ENCODE peak calls at places on chromosomes 13 and 19, in six cellular contexts. F is thoracic aorta; O is effector CD8-positive, alpha-beta T cell; J is NCI-H1694 treated with DMSO at 0.1 percent for 48 hours; A is cardiac fibroblast; D is GM23248. C is an unnamed sample.
A peak's percentile ranks its signal among the peaks of the same experiment; 100 is the strongest.

GRCh38 chr13:94412870-94413269 is 66.6 kb downstream of the DCT start:
- DNase-seq in O (no peak), A (no peak), D (no peak), F (no peak), J (no peak), C (no peak)

GRCh38 chr19:14114854-14115253 is 2.7 kb downstream of the PRKACA start:
- DNase-seq in A (peak; percentile 51), O (peak; percentile 11), D (peak; percentile 56), J (no peak), F (no peak), C (no peak)

GRCh38 chr13:21576424-21576823 is 27.5 kb downstream of the MICU2 start:
- DNase-seq in J (no peak), A (peak; percentile 18), D (peak; percentile 7), O (no peak), F (no peak), C (peak; percentile 91)

GRCh38 chr13:20142019-20142926 is 18.6 kb downstream of the GJA3 start:
- DNase-seq in A (no peak), F (no peak), D (no peak), J (no peak), O (no peak), C (no peak)

GRCh38 chr13:46668302-46668720 is 115.3 kb downstream of the LRCH1 start:
- DNase-seq in A (peak; percentile 93), J (no peak), O (no peak), D (peak; percentile 91), F (no peak), C (peak; percentile 84)

GRCh38 chr13:107373551-107373950 is 805.6 kb upstream of the ARGLU1 start:
- DNase-seq in A (peak; percentile 51), F (no peak), J (peak; percentile 72), O (no peak), D (peak; percentile 92), C (no peak)

GRCh38 chr13:42405665-42406390 is 133.9 kb downstream of the AKAP11 start:
- DNase-seq in F (no peak), J (no peak), D (peak; percentile 44), O (no peak), A (peak; percentile 86), C (peak; percentile 6)

GRCh38 chr13:79196366-79196765 is 209.7 kb downstream of the RBM26 start:
- DNase-seq in J (no peak), A (no peak), O (no peak), D (no peak), F (no peak), C (no peak)

GRCh38 chr13:34462843-34463242 is 479.2 kb upstream of the NBEA start:
- DNase-seq in F (no peak), J (no peak), O (no peak), D (peak; percentile 82), A (peak; percentile 63), C (peak; percentile 83)

GRCh38 chr13:65530688-65531087 is 1699.4 kb downstream of the PCDH9 start:
- DNase-seq in F (no peak), D (no peak), J (no peak), O (no peak), A (no peak), C (peak; percentile 1)

GRCh38 chr19:18203408-18203862 is 407 bp downstream of the RAB3A start:
- DNase-seq in D (peak; percentile 55), O (peak; percentile 56), F (no peak), A (no peak), J (no peak), C (no peak)

GRCh38 chr13:45696610-45697226 is 5.4 kb upstream of the CBY2 start:
- DNase-seq in A (peak; percentile 2), D (peak; percentile 46), F (no peak), O (no peak), J (no peak), C (no peak)

GRCh38 chr19:2294377-2295335 is 12.7 kb upstream of the PEAK3 start:
- DNase-seq in D (peak; percentile 86), O (no peak), J (peak; percentile 5), F (no peak), A (peak; percentile 74), C (no peak)

GRCh38 chr13:61135583-61135982 is 280.1 kb downstream of the PCDH20 start:
- DNase-seq in F (no peak), O (no peak), J (no peak), A (no peak), D (no peak), C (no peak)

GRCh38 chr13:79043208-79043607 is 362.8 kb downstream of the RBM26 start:
- DNase-seq in J (no peak), D (no peak), F (no peak), O (no peak), A (no peak), C (no peak)

GRCh38 chr13:20197361-20197834 is 4.7 kb upstream of the GJB2 start:
- DNase-seq in O (no peak), D (peak; percentile 63), J (peak; percentile 23), F (no peak), A (peak; percentile 71), C (peak; percentile 51)

GRCh38 chr19:39590265-39590664 is 12.1 kb upstream of the LGALS13 start:
- DNase-seq in D (peak; percentile 3), O (no peak), A (peak; percentile 14), J (no peak), F (no peak), C (peak; percentile 2)

GRCh38 chr19:44851427-44851826 is 5.3 kb downstream of the NECTIN2 start:
- DNase-seq in D (no peak), F (no peak), O (no peak), J (no peak), A (no peak), C (no peak)

GRCh38 chr13:51726446-51727185 is 77.3 kb downstream of the DHRS12 start:
- DNase-seq in J (no peak), A (peak; percentile 83), O (no peak), D (peak; percentile 74), F (no peak), C (peak; percentile 69)

GRCh38 chr13:46149272-46150133 is 32.5 kb downstream of the LCP1 start:
- DNase-seq in O (no peak), D (peak; percentile 32), A (peak; percentile 74), F (no peak), J (no peak), C (no peak)

GRCh38 chr13:60329221-60329983 is 67.6 kb upstream of the TDRD3 start:
- DNase-seq in O (no peak), J (peak; percentile 1), F (no peak), A (peak; percentile 55), D (peak; percentile 42), C (peak; percentile 26)

GRCh38 chr19:5349041-5349440 is 8.4 kb upstream of the PTPRS start:
- DNase-seq in A (no peak), O (no peak), J (no peak), D (peak; percentile 8), F (no peak), C (no peak)

GRCh38 chr19:45913874-45914830 is at the start of gene NANOS2:
- DNase-seq in J (no peak), F (no peak), A (peak; percentile 25), O (no peak), D (no peak), C (no peak)

GRCh38 chr19:30227661-30228112 is 144.5 kb upstream of the ZNF536 start:
- DNase-seq in A (peak; percentile 53), O (no peak), F (no peak), J (no peak), D (peak; percentile 90), C (peak; percentile 41)

GRCh38 chr19:33394723-33395560 is 21.4 kb downstream of the CEBPG start:
- DNase-seq in J (no peak), O (no peak), A (no peak), D (peak; percentile 37), F (no peak), C (no peak)

GRCh38 chr13:97843201-97843600 is 110.3 kb upstream of the IPO5 start:
- DNase-seq in A (no peak), F (no peak), J (no peak), O (no peak), D (no peak), C (no peak)

GRCh38 chr13:108915095-108915633 is 285.8 kb downstream of the MYO16 start:
- DNase-seq in A (peak; percentile 77), F (no peak), D (peak; percentile 68), J (no peak), O (no peak), C (peak; percentile 26)

GRCh38 chr19:48398329-48399235 is 5.1 kb downstream of the GRIN2D start:
- DNase-seq in D (peak; percentile 93), F (peak; percentile 21), O (peak; percentile 71), A (peak; percentile 83), J (peak; percentile 25), C (no peak)

GRCh38 chr13:35723061-35723461 is 246.6 kb upstream of the MAB21L1 start:
- DNase-seq in D (peak; percentile 48), J (no peak), A (peak; percentile 60), O (no peak), F (no peak), C (no peak)

GRCh38 chr19:13579388-13580060 is 73.2 kb upstream of the CACNA1A start:
- DNase-seq in J (no peak), D (peak; percentile 91), F (no peak), A (peak; percentile 72), O (no peak), C (peak; percentile 21)

GRCh38 chr19:57406516-57407123 is 4.3 kb upstream of the ZNF17 start:
- DNase-seq in D (peak; percentile 80), J (peak; percentile 5), A (peak; percentile 63), F (no peak), O (peak; percentile 51), C (peak; percentile 48)

GRCh38 chr19:4088065-4088679 is 21.5 kb upstream of the ZBTB7A start:
- DNase-seq in J (no peak), O (no peak), F (no peak), A (no peak), D (no peak), C (no peak)

GRCh38 chr13:102400619-102401125 is 1.2 kb downstream of the FGF14 start:
- DNase-seq in D (peak; percentile 53), F (no peak), J (no peak), A (no peak), O (no peak), C (no peak)

GRCh38 chr19:45455707-45456499 is 11.9 kb upstream of the FOSB start:
- DNase-seq in F (peak; percentile 92), D (peak; percentile 99), J (no peak), A (peak; percentile 100), O (peak; percentile 42), C (peak; percentile 97)

GRCh38 chr13:75345191-75345590 is 136.8 kb downstream of the TBC1D4 start:
- DNase-seq in O (no peak), F (no peak), A (peak; percentile 39), D (peak; percentile 32), J (no peak), C (peak; percentile 43)

GRCh38 chr19:29831041-29831548 is 19.3 kb downstream of the CCNE1 start:
- DNase-seq in F (no peak), A (peak; percentile 47), J (no peak), O (peak; percentile 48), D (peak; percentile 15), C (no peak)

GRCh38 chr13:52118595-52118994 is 10.3 kb downstream of the NEK5 start:
- DNase-seq in J (peak; percentile 7), D (no peak), F (no peak), A (no peak), O (no peak), C (no peak)

GRCh38 chr19:29810504-29810871 is 1.3 kb upstream of the CCNE1 start:
- DNase-seq in O (no peak), J (no peak), D (peak; percentile 51), F (no peak), A (peak; percentile 31), C (peak; percentile 19)

GRCh38 chr13:89822467-89822866 is 1525.0 kb upstream of the MIR17HG start:
- DNase-seq in A (no peak), F (no peak), D (no peak), J (no peak), O (no peak), C (no peak)

C was measured in LHCN-M2.